ENCODE peak calls at places on chromosomes 7 and 10, in eight cellular contexts. D is CD8-positive, alpha-beta T cell; A is right cardiac atrium; K is left ventricle myocardium inferior; I is fibroblast of lung; L is endodermal cell; C is heart left ventricle; Z is cardiac muscle cell. O is an unnamed sample. For H3K9me3, the result is how much of the 10 kb centered on the place peaks cover.

GRCh38 chr10:110423650-110424049 is 74.1 kb upstream of the DUSP5 start:
- DNase-seq in D (no peak), A (no peak), K (peak), I (no peak), L (no peak), C (peak), Z (no peak), O (no peak)

GRCh38 chr7:101093907-101094306 is 8.6 kb downstream of the TRIM56 start:
- DNase-seq in D (no peak), A (no peak), K (no peak), I (peak), L (no peak), C (no peak), Z (no peak), O (no peak)

GRCh38 chr7:10122573-10123100 is 851.0 kb upstream of the PHF14 start:
- DNase-seq in D (no peak), A (peak), K (peak), I (peak), L (peak), C (peak), Z (peak), O (no peak)

GRCh38 chr10:83432296-83433045 is 706.8 kb upstream of the GHITM start:
- DNase-seq in D (no peak), A (no peak), K (no peak), I (no peak), L (no peak), C (no peak), Z (no peak), O (no peak)

GRCh38 chr7:3399858-3400257 is 98.8 kb downstream of the SDK1 start:
- DNase-seq in D (no peak), A (no peak), K (no peak), I (peak), L (peak), C (no peak), Z (peak), O (no peak)

GRCh38 chr10:86545097-86545496 is 23.5 kb upstream of the WAPL start:
- DNase-seq in D (no peak), A (no peak), K (no peak), I (no peak), L (no peak), C (no peak), Z (no peak), O (no peak)

GRCh38 chr7:33793616-33794015 is 111.7 kb upstream of the BMPER start:
- DNase-seq in D (no peak), A (no peak), K (no peak), I (no peak), L (no peak), C (no peak), Z (no peak), O (no peak)

GRCh38 chr10:21693418-21693817 is 159.4 kb downstream of the MLLT10 start:
- DNase-seq in D (no peak), A (no peak), K (no peak), I (no peak), L (no peak), C (no peak), Z (no peak), O (no peak)

GRCh38 chr7:27689045-27689877 is 26.6 kb upstream of the HIBADH start:
- DNase-seq in D (no peak), A (no peak), K (no peak), I (no peak), L (peak), C (no peak), Z (peak), O (no peak)

GRCh38 chr7:46080595-46081159 is 159.6 kb upstream of the IGFBP3 start:
- DNase-seq in D (no peak), A (no peak), K (no peak), I (no peak), L (no peak), C (no peak), Z (no peak), O (no peak)

GRCh38 chr7:18505870-18506460 is 10.4 kb downstream of the HDAC9 start:
- DNase-seq in D (no peak), A (no peak), K (no peak), I (peak), L (no peak), C (no peak), Z (no peak), O (no peak)

GRCh38 chr10:109428775-109429480 is 494.4 kb downstream of the XPNPEP1 start:
- DNase-seq in D (no peak), A (no peak), K (no peak), I (no peak), L (no peak), C (no peak), Z (no peak), O (no peak)

GRCh38 chr7:74718336-74718735 is 55.5 kb upstream of the NCF1 start:
- DNase-seq in D (no peak), A (no peak), K (no peak), I (no peak), L (no peak), C (no peak), Z (no peak), O (no peak)

GRCh38 chr10:118343115-118343514 is 991 bp upstream of the FAM204A start:
- DNase-seq in D (no peak), A (no peak), K (no peak), I (peak), L (no peak), C (no peak), Z (no peak), O (no peak)

GRCh38 chr10:118339096-118339495 is 3.0 kb downstream of the FAM204A start:
- DNase-seq in D (no peak), A (peak), K (peak), I (no peak), L (no peak), C (peak), Z (peak), O (no peak)

GRCh38 chr10:118341678-118342637 is at the start of gene FAM204A:
- DNase-seq in D (peak), A (peak), K (peak), I (peak), L (peak), C (peak), Z (peak), O (peak)

GRCh38 chr10:118342638-118343020 is 505 bp upstream of the FAM204A start:
- DNase-seq in D (no peak), A (no peak), K (no peak), I (no peak), L (no peak), C (no peak), Z (no peak), O (no peak)

DNA sequence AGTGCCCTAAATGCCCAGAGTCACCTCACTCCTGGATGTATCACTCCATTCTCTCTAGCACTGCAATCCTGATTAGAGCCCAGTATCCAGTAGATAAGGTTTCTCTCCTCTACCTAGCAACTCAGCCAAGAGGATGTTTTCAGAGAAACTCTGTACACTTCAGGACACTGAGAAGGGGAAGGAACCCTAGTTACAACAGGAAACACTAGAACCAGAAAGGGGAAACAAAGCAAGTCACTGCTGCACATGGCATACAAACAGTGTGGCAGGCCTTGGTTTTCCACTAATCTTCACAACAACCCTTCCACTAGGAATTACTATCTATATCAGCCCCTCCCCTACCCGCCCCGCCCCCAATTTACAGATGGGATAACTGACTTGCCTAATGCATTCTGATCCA is 1.6 kb downstream of the FAM204A start:
- DNase-seq in D (no peak), A (no peak), K (no peak), I (no peak), L (no peak), C (no peak), Z (no peak), O (no peak)
- H3K4me3 ChIP-seq in D (no peak), A (no peak), K (peak), I (no peak), L (no peak), C (peak), Z (no peak), O (no peak)

DNA sequence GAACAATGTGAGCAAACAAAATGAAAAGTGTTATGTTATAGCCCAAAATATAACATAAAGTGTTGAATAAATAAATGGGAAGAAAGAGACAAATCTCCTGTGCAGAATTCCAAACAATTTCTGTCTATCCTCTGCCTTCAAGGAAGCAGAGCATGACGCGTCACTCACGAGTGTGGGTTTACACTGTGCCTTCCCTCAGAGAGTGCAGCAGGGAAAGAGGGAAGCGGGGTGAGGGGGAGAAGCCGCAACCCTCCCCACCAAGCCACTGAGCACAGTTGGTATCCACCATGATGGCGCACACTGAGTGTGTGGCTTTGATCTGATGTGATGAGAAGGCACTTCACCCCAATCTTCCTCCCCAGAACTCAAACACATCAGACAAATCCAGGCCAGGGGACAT is 74.8 kb downstream of the PTPRN2 start:
- DNase-seq in D (no peak), A (no peak), K (no peak), I (no peak), L (no peak), C (no peak), Z (no peak), O (no peak)
- H3K9me3 ChIP-seq in D (under half), A (under half), K (under half), I (under half), L (half or more), C (under half), Z (under half), O (under half)

DNA sequence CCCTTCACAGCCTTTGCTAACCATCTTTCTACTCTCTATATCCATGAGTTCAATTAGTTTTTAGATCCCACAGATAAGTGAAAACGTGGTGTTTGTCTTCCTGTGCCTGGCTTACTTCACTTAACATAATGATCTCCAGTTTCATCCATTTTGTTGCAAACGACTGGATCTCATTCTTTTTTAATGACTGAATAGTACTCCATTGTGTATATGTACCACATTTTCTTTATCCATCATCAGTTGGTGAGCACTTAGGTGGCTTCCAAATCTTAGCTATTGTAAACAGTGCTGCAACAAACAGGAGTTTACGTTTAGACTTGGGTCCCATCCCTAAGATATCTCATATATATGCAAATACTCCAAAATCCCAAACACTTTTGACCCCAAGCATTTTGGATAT is 9.1 kb downstream of the CDC123 start:
- DNase-seq in D (no peak), A (no peak), K (no peak), I (no peak), L (no peak), C (no peak), Z (no peak), O (no peak)
- H3K27ac ChIP-seq in D (no peak), A (no peak), K (no peak), I (no peak), L (no peak), C (no peak), Z (no peak), O (no peak)

GRCh38 chr10:125064681-125065492 is 95.5 kb downstream of the CTBP2 start:
- DNase-seq in D (peak), A (peak), K (no peak), I (no peak), L (no peak), C (no peak), Z (no peak), O (no peak)
- H3K4me3 ChIP-seq in D (no peak), A (no peak), K (no peak), I (no peak), L (no peak), C (no peak), Z (no peak), O (no peak)

GRCh38 chr10:131691481-131692090 is 209.2 kb upstream of the PPP2R2D start:
- DNase-seq in D (no peak), A (no peak), K (no peak), I (no peak), L (no peak), C (no peak), Z (no peak), O (no peak)
- H3K9me3 ChIP-seq in D (under half), A (under half), K (under half), I (under half), L (under half), C (under half), Z (under half), O (under half)

O was measured in naive thymus-derived CD4-positive, alpha-beta T cell.